ENCODE peak calls at places on chromosomes 12 and 14, in eight cellular contexts. I, Z, W, T, J, K, S and B are unnamed samples.

GRCh38 chr12:131598717-131599116 is 112.2 kb upstream of the SFSWAP start:
- DNase-seq in T (no peak), I (no peak), W (no peak), S (no peak), Z (no peak), J (no peak), K (no peak), B (no peak)

GRCh38 chr12:128138125-128138524 is 128.8 kb upstream of the TMEM132C start:
- DNase-seq in T (no peak), K (no peak), J (no peak), I (no peak), Z (no peak), S (no peak), W (no peak), B (no peak)

GRCh38 chr12:68237523-68238070 is 12.0 kb upstream of the IL26 start:
- DNase-seq in J (no peak), T (no peak), W (no peak), Z (no peak), I (no peak), K (no peak), S (no peak), B (no peak)

GRCh38 chr12:127770123-127770522 is 496.8 kb upstream of the TMEM132C start:
- DNase-seq in T (no peak), K (no peak), Z (no peak), S (no peak), J (peak), W (no peak), I (no peak), B (no peak)

GRCh38 chr12:114616081-114616480 is 67.9 kb downstream of the TBX3 start:
- DNase-seq in Z (no peak), W (no peak), J (no peak), K (no peak), S (no peak), T (no peak), I (no peak), B (no peak)

GRCh38 chr12:4855121-4855924 is 54.4 kb upstream of the KCNA1 start:
- DNase-seq in J (peak), T (peak), I (peak), Z (no peak), S (peak), K (peak), W (peak), B (peak)

GRCh38 chr12:29796823-29797263 is 13.1 kb upstream of the TMTC1 start:
- DNase-seq in S (no peak), T (peak), W (peak), Z (no peak), I (no peak), J (no peak), K (no peak), B (no peak)

GRCh38 chr12:51087818-51088217 is 4.4 kb upstream of the CSRNP2 start:
- DNase-seq in Z (no peak), I (no peak), W (no peak), J (no peak), T (no peak), S (no peak), K (no peak), B (no peak)

GRCh38 chr14:100159107-100159864 is at the start of gene DEGS2:
- DNase-seq in I (peak), W (peak), S (no peak), Z (peak), J (no peak), T (no peak), K (peak), B (peak)

GRCh38 chr12:51415931-51416330 is 8.7 kb upstream of the SLC4A8 start:
- DNase-seq in T (no peak), Z (no peak), J (no peak), W (no peak), S (no peak), I (no peak), K (no peak), B (no peak)

GRCh38 chr14:89384636-89385035 is 32.4 kb downstream of the FOXN3 start:
- DNase-seq in T (no peak), Z (no peak), S (no peak), W (no peak), I (no peak), K (no peak), J (no peak), B (no peak)

GRCh38 chr14:99098199-99098598 is 173.8 kb downstream of the BCL11B start:
- DNase-seq in Z (no peak), J (no peak), W (no peak), T (no peak), I (no peak), K (no peak), S (no peak), B (no peak)

GRCh38 chr14:31208546-31209424 is 1.2 kb upstream of the HECTD1 start:
- DNase-seq in J (no peak), I (peak), Z (no peak), T (no peak), S (no peak), W (no peak), K (no peak), B (peak)

GRCh38 chr14:101865288-101865687 is 99.1 kb upstream of the DYNC1H1 start:
- DNase-seq in J (no peak), S (no peak), Z (no peak), K (no peak), W (no peak), T (no peak), I (no peak), B (no peak)

GRCh38 chr12:108609535-108610335 is 11.9 kb upstream of the TMEM119 start:
- DNase-seq in Z (no peak), K (peak), J (peak), S (peak), W (peak), T (peak), I (no peak), B (no peak)

GRCh38 chr12:70671698-70672097 is 34.5 kb upstream of the PTPRB start:
- DNase-seq in J (no peak), I (no peak), K (no peak), Z (no peak), W (no peak), S (no peak), T (no peak), B (no peak)

GRCh38 chr12:120220838-120221575 is 20.1 kb upstream of the RPLP0 start:
- DNase-seq in J (no peak), K (no peak), W (no peak), T (no peak), Z (no peak), I (no peak), S (no peak), B (no peak)

GRCh38 chr12:4994622-4995021 is 49.1 kb upstream of the KCNA5 start:
- DNase-seq in T (no peak), Z (no peak), K (no peak), I (no peak), S (no peak), J (no peak), W (no peak), B (no peak)

GRCh38 chr12:6065872-6066217 is 58.6 kb downstream of the VWF start:
- DNase-seq in W (no peak), Z (no peak), S (no peak), J (no peak), I (no peak), K (no peak), T (no peak), B (no peak)

GRCh38 chr14:90558041-90558982 is 161.5 kb downstream of the CALM1 start:
- DNase-seq in S (no peak), W (no peak), T (no peak), Z (no peak), J (no peak), K (no peak), I (no peak), B (no peak)

GRCh38 chr14:90072350-90072749 is 10.6 kb downstream of the KCNK13 start:
- DNase-seq in Z (no peak), K (no peak), J (no peak), I (no peak), S (no peak), W (no peak), T (no peak), B (no peak)

GRCh38 chr14:105315211-105315721 is 718 bp downstream of the PACS2 start:
- DNase-seq in I (no peak), W (peak), Z (peak), T (no peak), K (peak), S (no peak), J (peak), B (peak)

GRCh38 chr12:125061229-125061628 is 4.0 kb upstream of the AACS start:
- DNase-seq in I (no peak), S (no peak), K (no peak), J (no peak), W (no peak), Z (no peak), T (no peak), B (no peak)

GRCh38 chr14:50666772-50667490 is 1.2 kb downstream of the SAV1 start:
- DNase-seq in S (peak), I (no peak), W (peak), K (peak), J (peak), Z (no peak), T (peak), B (no peak)

GRCh38 chr14:25215607-25216006 is 165.7 kb upstream of the STXBP6 start:
- DNase-seq in J (no peak), W (no peak), K (no peak), I (no peak), T (no peak), Z (no peak), S (no peak), B (no peak)